ENCODE peak calls at places on chromosomes 3 and 15, in four cellular contexts. One of them, this sample, is unnamed.

GRCh38 chr3:147620906-147621305 is 211.7 kb downstream of the ZIC1 start:
- DNase-seq in SK-N-SH: no peak
- DNase-seq in endothelial cell of umbilical vein: no peak
- DNase-seq in A549: no peak
- DNase-seq in this sample: no peak

GRCh38 chr3:158768361-158768787 is 33.5 kb upstream of the MFSD1 start:
- DNase-seq in endothelial cell of umbilical vein: peak; percentile 75
- DNase-seq in A549: peak; percentile 35
- DNase-seq in SK-N-SH: no peak
- DNase-seq in this sample: no peak

GRCh38 chr15:61929452-61929851 is 130.8 kb downstream of the VPS13C start:
- DNase-seq in SK-N-SH: no peak
- DNase-seq in endothelial cell of umbilical vein: no peak
- DNase-seq in A549: no peak
- DNase-seq in this sample: no peak

GRCh38 chr3:83734656-83735055 is 1224.1 kb upstream of the CADM2 start:
- DNase-seq in endothelial cell of umbilical vein: no peak
- DNase-seq in SK-N-SH: no peak
- DNase-seq in A549: no peak
- DNase-seq in this sample: no peak

GRCh38 chr3:31210068-31210650 is 315.7 kb upstream of the GADL1 start:
- DNase-seq in endothelial cell of umbilical vein: no peak
- DNase-seq in A549: no peak
- DNase-seq in SK-N-SH: no peak
- DNase-seq in this sample: peak; percentile 66

GRCh38 chr3:31157028-31157694 is 262.7 kb upstream of the GADL1 start:
- DNase-seq in endothelial cell of umbilical vein: no peak
- DNase-seq in A549: no peak
- DNase-seq in SK-N-SH: no peak
- DNase-seq in this sample: peak; percentile 37

GRCh38 chr3:8529738-8530525 is 28.3 kb downstream of the LMCD1 start:
- DNase-seq in A549: peak; percentile 23
- DNase-seq in endothelial cell of umbilical vein: peak; percentile 36
- DNase-seq in SK-N-SH: no peak
- DNase-seq in this sample: peak; percentile 63

GRCh38 chr3:13420051-13420816 is at the start of gene NUP210:
- DNase-seq in SK-N-SH: peak; percentile 95
- DNase-seq in A549: peak; percentile 64
- DNase-seq in endothelial cell of umbilical vein: no peak
- DNase-seq in this sample: peak; percentile 79

GRCh38 chr3:47149339-47149933 is 14.5 kb downstream of the SETD2 start:
- DNase-seq in endothelial cell of umbilical vein: no peak
- DNase-seq in SK-N-SH: no peak
- DNase-seq in A549: no peak
- DNase-seq in this sample: peak; percentile 17

GRCh38 chr3:48189321-48189720 is 1.1 kb upstream of the CDC25A start:
- DNase-seq in A549: no peak
- DNase-seq in SK-N-SH: no peak
- DNase-seq in endothelial cell of umbilical vein: no peak
- DNase-seq in this sample: no peak

GRCh38 chr3:170632780-170633179 is 46.9 kb upstream of the SLC7A14 start:
- DNase-seq in SK-N-SH: no peak
- DNase-seq in A549: no peak
- DNase-seq in endothelial cell of umbilical vein: no peak
- DNase-seq in this sample: no peak

GRCh38 chr3:46551615-46552014 is 14.5 kb downstream of the LRRC2 start:
- DNase-seq in SK-N-SH: no peak
- DNase-seq in A549: no peak
- DNase-seq in endothelial cell of umbilical vein: no peak
- DNase-seq in this sample: no peak

GRCh38 chr15:92681141-92681622 is 25.6 kb upstream of the FAM174B start:
- DNase-seq in SK-N-SH: no peak
- DNase-seq in endothelial cell of umbilical vein: peak; percentile 74
- DNase-seq in A549: no peak
- DNase-seq in this sample: peak; percentile 44

GRCh38 chr3:52110502-52110901 is 43.7 kb downstream of the POC1A start:
- DNase-seq in SK-N-SH: no peak
- DNase-seq in A549: no peak
- DNase-seq in endothelial cell of umbilical vein: no peak
- DNase-seq in this sample: no peak

GRCh38 chr3:48952510-48953118 is 34.0 kb downstream of the ARIH2 start:
- DNase-seq in endothelial cell of umbilical vein: peak; percentile 52
- DNase-seq in A549: no peak
- DNase-seq in SK-N-SH: peak; percentile 36
- DNase-seq in this sample: peak; percentile 15

GRCh38 chr15:78950906-78951840 is 6.3 kb upstream of the CTSH start:
- DNase-seq in SK-N-SH: no peak
- DNase-seq in A549: peak; percentile 59
- DNase-seq in endothelial cell of umbilical vein: no peak
- DNase-seq in this sample: no peak

GRCh38 chr3:126939347-126939735 is 43.6 kb upstream of the PLXNA1 start:
- DNase-seq in A549: no peak
- DNase-seq in SK-N-SH: peak; percentile 48
- DNase-seq in endothelial cell of umbilical vein: peak; percentile 39
- DNase-seq in this sample: no peak

GRCh38 chr3:2652416-2652815 is 457.8 kb downstream of the IL5RA start:
- DNase-seq in endothelial cell of umbilical vein: no peak
- DNase-seq in SK-N-SH: no peak
- DNase-seq in A549: no peak
- DNase-seq in this sample: no peak

GRCh38 chr15:58957101-58957973 is 23.9 kb upstream of the SLTM start:
- DNase-seq in SK-N-SH: peak; percentile 57
- DNase-seq in endothelial cell of umbilical vein: peak; percentile 65
- DNase-seq in A549: peak; percentile 85
- DNase-seq in this sample: peak; percentile 83

GRCh38 chr3:66083961-66084270 is 45.2 kb upstream of the MAGI1 start:
- DNase-seq in SK-N-SH: no peak
- DNase-seq in A549: no peak
- DNase-seq in endothelial cell of umbilical vein: no peak
- DNase-seq in this sample: no peak
- TF ChIP-seq MAX in SK-N-SH: no peak
- TF ChIP-seq MAX in A549: no peak
- TF ChIP-seq MAX in endothelial cell of umbilical vein: no peak
- TF ChIP-seq MAX in this sample: no peak

GRCh38 chr3:101512521-101513418 is at the start of gene SENP7:
- DNase-seq in endothelial cell of umbilical vein: peak; percentile 86
- DNase-seq in A549: peak; percentile 86
- DNase-seq in SK-N-SH: peak; percentile 89
- DNase-seq in this sample: peak; percentile 83

GRCh38 chr3:101509276-101509675 is 3.7 kb downstream of the SENP7 start:
- DNase-seq in SK-N-SH: no peak
- DNase-seq in endothelial cell of umbilical vein: no peak
- DNase-seq in A549: no peak
- DNase-seq in this sample: no peak

GRCh38 chr3:101518421-101518871 is 5.4 kb upstream of the SENP7 start:
- DNase-seq in A549: peak; percentile 6
- DNase-seq in endothelial cell of umbilical vein: peak; percentile 30
- DNase-seq in SK-N-SH: no peak
- DNase-seq in this sample: no peak

GRCh38 chr3:101509811-101510210 is 3.2 kb downstream of the SENP7 start:
- DNase-seq in endothelial cell of umbilical vein: peak; percentile 19
- DNase-seq in SK-N-SH: no peak
- DNase-seq in A549: no peak
- DNase-seq in this sample: no peak

DNA sequence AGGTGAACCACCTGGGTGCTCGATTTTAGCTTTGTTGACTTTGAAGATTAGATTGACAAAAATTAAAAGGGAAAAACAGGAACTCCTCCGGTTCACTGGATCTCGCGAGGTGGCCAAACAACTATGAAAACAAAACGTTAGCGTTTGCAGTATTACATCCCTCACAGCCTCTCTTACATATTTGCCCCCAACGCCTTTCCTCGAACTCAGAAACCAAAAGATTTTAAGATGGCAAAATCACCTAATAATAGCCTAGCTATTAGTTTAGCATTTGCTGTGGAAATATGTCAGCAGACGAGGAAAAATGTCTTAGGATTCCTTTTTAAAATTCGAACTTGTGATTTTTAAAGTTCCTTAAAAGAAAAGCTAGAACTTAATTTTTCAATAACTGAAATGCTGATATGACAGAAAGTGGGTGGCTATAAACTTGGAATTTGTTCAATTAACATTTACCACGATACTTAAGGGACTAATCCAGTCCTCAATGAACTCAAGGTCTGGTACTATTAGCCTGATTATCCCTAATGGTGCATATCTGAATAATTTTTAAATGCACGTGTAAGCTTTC is 491 bp upstream of the SENP7 start:
- DNase-seq in A549: peak; percentile 73
- DNase-seq in SK-N-SH: no peak
- DNase-seq in endothelial cell of umbilical vein: no peak
- DNase-seq in this sample: peak; percentile 1
- H3K4me3 ChIP-seq in A549: peak overlapping the region; percentile 69
- H3K4me3 ChIP-seq in SK-N-SH: peak overlapping the region; percentile 84
- H3K4me3 ChIP-seq in endothelial cell of umbilical vein: peak overlapping the region; percentile 74
- H3K4me3 ChIP-seq in this sample: peak overlapping the region; percentile 83

GRCh38 chr3:165404357-165405042 is 208.3 kb upstream of the SLITRK3 start:
- DNase-seq in endothelial cell of umbilical vein: no peak
- DNase-seq in SK-N-SH: no peak
- DNase-seq in A549: no peak
- DNase-seq in this sample: no peak
- TF ChIP-seq CTCF in endothelial cell of umbilical vein: no peak
- TF ChIP-seq CTCF in SK-N-SH: no peak
- TF ChIP-seq CTCF in A549: no peak
- TF ChIP-seq CTCF in this sample: no peak

DNA sequence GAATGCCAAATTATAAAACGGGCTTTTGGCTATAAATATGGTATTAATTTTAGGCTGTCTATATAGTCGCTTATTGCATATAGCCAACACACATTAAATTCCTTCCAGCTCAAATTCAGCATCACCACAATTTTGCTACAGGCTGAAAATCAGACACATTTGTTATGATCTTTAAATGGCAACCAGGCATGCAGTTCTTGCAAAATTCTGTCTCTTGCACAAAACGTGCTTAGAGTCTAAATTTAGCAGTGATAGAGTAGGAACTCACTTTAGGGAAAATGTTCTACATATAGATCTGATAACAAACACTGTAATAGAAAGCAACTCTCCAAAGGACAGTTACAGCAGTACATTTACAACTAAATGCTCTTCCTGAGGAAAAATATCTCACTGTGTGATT is 81.2 kb downstream of the BTD start:
- DNase-seq in SK-N-SH: no peak
- DNase-seq in endothelial cell of umbilical vein: peak; percentile 35
- DNase-seq in A549: no peak
- DNase-seq in this sample: peak; percentile 61
- TF ChIP-seq MAX in SK-N-SH: no peak
- TF ChIP-seq MAX in endothelial cell of umbilical vein: no peak
- TF ChIP-seq MAX in A549: no peak
- TF ChIP-seq MAX in this sample: peak; percentile 68

GRCh38 chr3:187900961-187901755 is 155.9 kb upstream of the BCL6 start:
- DNase-seq in endothelial cell of umbilical vein: no peak
- DNase-seq in A549: no peak
- DNase-seq in SK-N-SH: no peak
- DNase-seq in this sample: no peak
- H3K4me3 ChIP-seq in endothelial cell of umbilical vein: no peak overlapping the region
- H3K4me3 ChIP-seq in A549: no peak overlapping the region
- H3K4me3 ChIP-seq in SK-N-SH: no peak overlapping the region
- H3K4me3 ChIP-seq in this sample: no peak overlapping the region

GRCh38 chr15:67080900-67081431 is 15.6 kb downstream of the SMAD3 start:
- DNase-seq in A549: no peak
- DNase-seq in endothelial cell of umbilical vein: peak; percentile 32
- DNase-seq in SK-N-SH: no peak
- DNase-seq in this sample: peak; percentile 96
- TF ChIP-seq CTCF in A549: peak; percentile 31
- TF ChIP-seq CTCF in endothelial cell of umbilical vein: no peak
- TF ChIP-seq CTCF in SK-N-SH: peak; percentile 25
- TF ChIP-seq CTCF in this sample: peak; percentile 52

This sample was measured in NB4.